ENCODE peak calls at places on chromosomes 3 and 15, in ten cellular contexts. P is suprapubic skin; G is fibroblast of villous mesenchyme; J is choroid plexus epithelial cell; I is CD8-positive, alpha-beta T cell; S is hepatocyte; R is stomach; B is kidney epithelial cell; U is PC-3; Z is sigmoid colon. F is an unnamed sample.

GRCh38 chr15:39942101-39942752 is 8.3 kb downstream of the EIF2AK4 start:
- DNase-seq in P (no peak), G (peak), J (peak), I (no peak), S (no peak), R (no peak), B (no peak), U (peak), Z (no peak), F (peak)

GRCh38 chr15:72770673-72771328 is 12.8 kb downstream of the ADPGK start:
- DNase-seq in P (no peak), G (no peak), J (peak), I (no peak), S (no peak), R (no peak), B (no peak), U (no peak), Z (no peak), F (no peak)

GRCh38 chr3:55436644-55437043 is 50.5 kb downstream of the WNT5A start:
- DNase-seq in P (no peak), G (no peak), J (no peak), I (no peak), S (no peak), R (no peak), B (no peak), U (no peak), Z (no peak), F (no peak)

GRCh38 chr3:188752850-188753249 is 418.9 kb upstream of the TPRG1 start:
- DNase-seq in P (no peak), G (no peak), J (no peak), I (no peak), S (no peak), R (no peak), B (no peak), U (no peak), Z (no peak), F (no peak)

GRCh38 chr3:139113231-139113749 is 68.6 kb upstream of the PRR23C start:
- DNase-seq in P (no peak), G (no peak), J (no peak), I (no peak), S (no peak), R (no peak), B (no peak), U (peak), Z (no peak), F (no peak)

GRCh38 chr15:100284701-100285100 is 57.1 kb downstream of the ADAMTS17 start:
- DNase-seq in P (no peak), G (peak), J (no peak), I (no peak), S (peak), R (peak), B (no peak), U (no peak), Z (peak), F (no peak)

GRCh38 chr3:29065211-29065785 is 215.6 kb upstream of the RBMS3 start:
- DNase-seq in P (no peak), G (peak), J (peak), I (no peak), S (peak), R (peak), B (peak), U (peak), Z (peak), F (peak)

GRCh38 chr3:53650928-53651654 is 156.7 kb downstream of the CACNA1D start:
- DNase-seq in P (no peak), G (no peak), J (no peak), I (no peak), S (no peak), R (no peak), B (no peak), U (no peak), Z (no peak), F (no peak)

GRCh38 chr3:169362261-169362660 is 301.3 kb downstream of the MECOM start:
- DNase-seq in P (no peak), G (peak), J (peak), I (no peak), S (peak), R (peak), B (no peak), U (peak), Z (no peak), F (peak)

GRCh38 chr15:42056934-42057743 is 36.3 kb upstream of the PLA2G4E start:
- DNase-seq in P (no peak), G (peak), J (peak), I (peak), S (peak), R (peak), B (peak), U (peak), Z (no peak), F (peak)

GRCh38 chr3:3799173-3800075 is at the start of gene LRRN1:
- DNase-seq in P (peak), G (no peak), J (no peak), I (peak), S (peak), R (peak), B (no peak), U (no peak), Z (peak), F (peak)

GRCh38 chr15:78234515-78235040 is at the start of gene ACSBG1:
- DNase-seq in P (no peak), G (no peak), J (no peak), I (no peak), S (no peak), R (no peak), B (no peak), U (no peak), Z (peak), F (no peak)

GRCh38 chr3:105944721-105945120 is 75.9 kb upstream of the CBLB start:
- DNase-seq in P (no peak), G (no peak), J (peak), I (no peak), S (no peak), R (no peak), B (peak), U (peak), Z (no peak), F (peak)

GRCh38 chr3:15327941-15328340 is 4.4 kb downstream of the SH3BP5 start:
- DNase-seq in P (no peak), G (no peak), J (no peak), I (peak), S (no peak), R (no peak), B (no peak), U (peak), Z (no peak), F (no peak)

GRCh38 chr15:100786901-100787566 is 92.6 kb upstream of the ALDH1A3 start:
- DNase-seq in P (peak), G (no peak), J (no peak), I (no peak), S (no peak), R (no peak), B (no peak), U (no peak), Z (no peak), F (no peak)

GRCh38 chr3:155391104-155391503 is 97.6 kb upstream of the STRIT1 start:
- DNase-seq in P (no peak), G (peak), J (peak), I (no peak), S (no peak), R (no peak), B (no peak), U (no peak), Z (no peak), F (peak)

GRCh38 chr3:114551770-114552526 is 258.1 kb downstream of the TIGIT start:
- DNase-seq in P (no peak), G (peak), J (peak), I (no peak), S (no peak), R (no peak), B (peak), U (peak), Z (no peak), F (peak)

GRCh38 chr15:83695246-83695645 is 41.3 kb downstream of the ADAMTSL3 start:
- DNase-seq in P (no peak), G (no peak), J (peak), I (no peak), S (no peak), R (no peak), B (no peak), U (peak), Z (no peak), F (no peak)

GRCh38 chr3:171328419-171329082 is 131.7 kb downstream of the TNIK start:
- DNase-seq in P (no peak), G (no peak), J (peak), I (peak), S (no peak), R (peak), B (no peak), U (peak), Z (no peak), F (no peak)

GRCh38 chr3:99808163-99808794 is 9.4 kb upstream of the CMSS1 start:
- DNase-seq in P (no peak), G (peak), J (peak), I (peak), S (peak), R (peak), B (peak), U (peak), Z (no peak), F (peak)

GRCh38 chr3:195853036-195853435 is 41.3 kb upstream of the MUC4 start:
- DNase-seq in P (no peak), G (no peak), J (no peak), I (no peak), S (no peak), R (no peak), B (no peak), U (no peak), Z (no peak), F (no peak)

GRCh38 chr3:52313774-52314188 is 2.3 kb upstream of the DNAH1 start:
- DNase-seq in P (no peak), G (peak), J (peak), I (no peak), S (no peak), R (no peak), B (no peak), U (peak), Z (no peak), F (peak)

GRCh38 chr15:96331942-96332853 is 1.7 kb downstream of the NR2F2 start:
- DNase-seq in P (no peak), G (peak), J (peak), I (no peak), S (peak), R (no peak), B (no peak), U (peak), Z (peak), F (peak)

GRCh38 chr3:157436583-157437300 is at the start of gene PTX3:
- DNase-seq in P (no peak), G (peak), J (peak), I (no peak), S (peak), R (no peak), B (peak), U (peak), Z (peak), F (peak)

GRCh38 chr3:133424937-133425869 is 25.3 kb downstream of the BFSP2 start:
- DNase-seq in P (no peak), G (no peak), J (no peak), I (no peak), S (no peak), R (no peak), B (no peak), U (no peak), Z (no peak), F (no peak)

GRCh38 chr3:108067768-108068167 is 23.1 kb downstream of the CD47 start:
- DNase-seq in P (no peak), G (no peak), J (peak), I (no peak), S (no peak), R (no peak), B (no peak), U (no peak), Z (no peak), F (peak)

GRCh38 chr3:70156808-70157207 is 155.6 kb downstream of the MDFIC2 start:
- DNase-seq in P (no peak), G (no peak), J (no peak), I (no peak), S (no peak), R (no peak), B (no peak), U (no peak), Z (no peak), F (no peak)

GRCh38 chr15:75843618-75844610 is 667 bp downstream of the UBE2Q2 start:
- DNase-seq in P (peak), G (peak), J (peak), I (peak), S (peak), R (peak), B (no peak), U (peak), Z (peak), F (peak)

GRCh38 chr15:75844629-75845390 is 1.6 kb downstream of the UBE2Q2 start:
- DNase-seq in P (no peak), G (no peak), J (no peak), I (peak), S (no peak), R (no peak), B (no peak), U (no peak), Z (no peak), F (no peak)

GRCh38 chr15:75850708-75851107 is 7.5 kb downstream of the UBE2Q2 start:
- DNase-seq in P (no peak), G (no peak), J (no peak), I (no peak), S (no peak), R (no peak), B (no peak), U (no peak), Z (no peak), F (no peak)

DNA sequence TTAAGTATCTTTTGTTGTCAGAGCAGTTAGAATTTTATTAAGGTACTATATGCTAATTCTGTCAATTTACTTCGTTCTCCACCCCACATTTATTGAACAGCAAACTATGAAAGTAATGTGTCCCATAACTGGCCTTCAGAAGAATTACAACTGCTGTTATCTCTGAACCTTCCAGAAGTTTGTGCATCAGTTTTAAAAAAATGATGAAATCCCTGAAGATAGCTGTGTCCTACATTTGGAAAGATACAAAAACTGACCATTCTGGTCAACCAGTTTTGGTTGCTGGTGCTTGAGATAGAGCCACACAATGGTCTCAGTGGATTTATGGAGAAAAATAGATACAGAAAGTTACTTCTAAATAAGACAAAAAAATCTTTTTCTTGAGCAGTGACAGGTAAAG is 5.9 kb downstream of the UBE2Q2 start:
- DNase-seq in P (no peak), G (no peak), J (no peak), I (no peak), S (no peak), R (no peak), B (no peak), U (no peak), Z (no peak), F (no peak)
- TF ChIP-seq CTCF in P (no peak), G (no peak), J (no peak), I (no peak), S (no peak), R (no peak), B (no peak), U (no peak), Z (no peak), F (no peak)

GRCh38 chr3:43286886-43287301 is 554 bp downstream of the SNRK start:
- DNase-seq in P (no peak), G (peak), J (no peak), I (peak), S (peak), R (no peak), B (no peak), U (peak), Z (no peak), F (no peak)

GRCh38 chr3:43287514-43287913 is 1.2 kb downstream of the SNRK start:
- DNase-seq in P (no peak), G (peak), J (no peak), I (no peak), S (no peak), R (no peak), B (no peak), U (peak), Z (no peak), F (no peak)

GRCh38 chr3:43289401-43289800 is 3.1 kb downstream of the SNRK start:
- DNase-seq in P (no peak), G (peak), J (no peak), I (no peak), S (no peak), R (no peak), B (no peak), U (no peak), Z (no peak), F (no peak)

GRCh38 chr3:43288366-43288765 is 2.0 kb downstream of the SNRK start:
- DNase-seq in P (no peak), G (peak), J (peak), I (no peak), S (no peak), R (no peak), B (no peak), U (peak), Z (no peak), F (peak)

DNA sequence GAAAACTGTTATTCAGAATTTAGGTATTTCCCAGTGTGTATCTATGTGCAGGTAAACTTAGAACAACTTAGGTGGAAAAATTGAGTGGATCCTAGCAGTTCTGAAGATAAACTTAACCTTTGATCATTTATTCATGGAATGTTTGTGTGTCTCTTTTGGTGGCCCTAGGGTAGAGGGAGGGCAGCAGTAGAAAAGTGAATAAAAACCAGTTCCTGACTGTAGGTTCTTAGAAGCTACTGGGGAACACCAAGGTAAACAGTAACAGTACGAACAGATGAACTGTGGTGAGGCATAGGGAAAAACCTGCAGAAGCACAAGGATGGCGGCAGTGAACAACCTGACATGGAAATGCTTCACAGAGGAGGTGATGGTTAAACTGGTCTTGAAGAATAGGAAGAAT is 2.5 kb downstream of the SNRK start:
- DNase-seq in P (no peak), G (peak), J (no peak), I (no peak), S (no peak), R (no peak), B (no peak), U (no peak), Z (no peak), F (no peak)
- H3K4me3 ChIP-seq in P (peak), G (peak), J (peak), I (peak), S (no peak), R (peak), B (no peak), U (peak), Z (no peak), F (peak)

GRCh38 chr15:28935316-28935715 is 49.5 kb downstream of the APBA2 start:
- DNase-seq in P (no peak), G (no peak), J (peak), I (peak), S (no peak), R (no peak), B (no peak), U (no peak), Z (peak), F (no peak)
- TF ChIP-seq CTCF in P (no peak), G (peak), J (peak), I (peak), S (peak), R (no peak), B (peak), U (peak), Z (no peak), F (peak)

DNA sequence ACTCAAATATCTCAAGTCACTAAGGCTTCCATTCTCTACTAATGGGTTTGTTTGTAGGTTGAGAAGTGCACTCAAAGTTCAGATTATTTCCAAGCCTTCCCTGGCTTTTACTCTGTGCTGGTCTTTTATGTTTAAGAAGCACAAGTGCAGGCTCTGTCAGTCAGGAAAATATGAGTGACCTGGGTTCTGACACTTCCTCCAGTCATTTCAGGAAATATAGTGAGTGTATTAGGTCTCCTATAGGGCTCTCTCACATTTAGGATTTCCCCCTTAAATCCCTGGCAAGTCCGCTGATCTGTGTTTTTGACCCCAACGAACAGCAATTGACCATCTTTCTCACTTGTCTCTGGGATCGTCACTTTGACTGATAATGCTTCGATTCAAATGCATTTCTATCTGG is 210.2 kb downstream of the ARPP21 start:
- DNase-seq in P (no peak), G (no peak), J (no peak), I (no peak), S (no peak), R (no peak), B (no peak), U (no peak), Z (no peak), F (no peak)
- H3K4me3 ChIP-seq in P (no peak), G (no peak), J (no peak), I (no peak), S (no peak), R (no peak), B (no peak), U (no peak), Z (no peak), F (no peak)

GRCh38 chr3:57755368-57756021 is 614 bp upstream of the SLMAP start:
- DNase-seq in P (no peak), G (no peak), J (peak), I (no peak), S (peak), R (peak), B (peak), U (peak), Z (peak), F (peak)
- TF ChIP-seq CTCF in P (no peak), G (no peak), J (peak), I (peak), S (peak), R (no peak), B (peak), U (peak), Z (no peak), F (no peak)

DNA sequence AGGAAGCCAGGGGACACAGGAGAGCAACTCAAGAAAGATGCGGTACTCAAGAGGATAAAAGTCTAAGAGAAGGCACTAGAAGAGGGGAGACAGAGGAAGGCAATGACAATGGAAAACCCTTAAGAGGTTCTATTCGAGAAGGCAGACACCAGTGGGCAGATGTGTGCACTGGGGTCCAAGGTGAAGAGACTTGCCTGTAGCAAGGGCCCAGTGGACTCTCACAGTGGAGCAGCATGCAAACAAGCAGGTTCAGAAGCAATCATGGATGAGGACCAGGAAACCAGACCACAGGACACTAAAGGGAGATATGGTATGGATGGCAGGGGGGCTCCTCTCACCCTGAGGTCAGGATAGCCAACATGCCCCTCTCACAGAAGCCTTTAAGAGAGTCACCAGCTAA is 2.7 kb downstream of the ADCY5 start:
- DNase-seq in P (no peak), G (no peak), J (no peak), I (no peak), S (no peak), R (no peak), B (no peak), U (no peak), Z (no peak), F (no peak)
- H3K4me3 ChIP-seq in P (no peak), G (no peak), J (no peak), I (no peak), S (no peak), R (peak), B (no peak), U (no peak), Z (peak), F (no peak)

GRCh38 chr3:127448161-127448561 is 142.4 kb downstream of the TPRA1 start:
- DNase-seq in P (peak), G (no peak), J (peak), I (no peak), S (no peak), R (peak), B (no peak), U (no peak), Z (peak), F (no peak)
- TF ChIP-seq CTCF in P (no peak), G (no peak), J (peak), I (no peak), S (no peak), R (no peak), B (no peak), U (no peak), Z (no peak), F (no peak)

F was measured in astrocyte of the spinal cord.